ENCODE peak calls at places on chromosomes 2 and 18, in six cellular contexts. V is activated CD4-positive, alpha-beta T cell treated with anti-CD3 and anti-CD28 coated beads for 24 hours; R is mesendoderm; D is activated T-cell treated with anti-CD3 and anti-CD28 coated beads, Interleukin-2, amount 50 U/mL, for 24 hours; S is mesenchymal stem cell; M is EH. B is an unnamed sample.
A peak's percentile ranks its signal among the peaks of the same experiment; 100 is the strongest.

GRCh38 chr18:48781041-48781989 is 169.4 kb downstream of the SMAD7 start:
- DNase-seq in M (peak; percentile 73), R (peak; percentile 80), D (no peak), V (no peak), S (peak; percentile 89), B (no peak)

GRCh38 chr2:233857511-233858118 is 3.3 kb upstream of the HJURP start:
- DNase-seq in R (peak; percentile 64), S (peak; percentile 18), D (peak; percentile 74), M (peak; percentile 37), V (peak; percentile 45), B (peak; percentile 51)

GRCh38 chr2:216692636-216693413 is 2.5 kb downstream of the IGFBP5 start:
- DNase-seq in V (peak; percentile 49), M (peak; percentile 72), D (peak; percentile 81), S (peak; percentile 85), R (peak; percentile 69), B (peak; percentile 70)

GRCh38 chr18:22471546-22472131 is 53.9 kb upstream of the CTAGE1 start:
- DNase-seq in D (no peak), V (no peak), M (peak; percentile 60), R (no peak), S (peak; percentile 71), B (no peak)

GRCh38 chr2:88739985-88740600 is 48.6 kb downstream of the RPIA start:
- DNase-seq in S (peak; percentile 71), M (peak; percentile 70), R (peak; percentile 85), V (peak; percentile 61), D (peak; percentile 76), B (peak; percentile 47)

GRCh38 chr2:127083819-127084503 is 23.0 kb downstream of the BIN1 start:
- DNase-seq in D (no peak), V (no peak), S (peak; percentile 93), M (peak; percentile 91), R (no peak), B (peak; percentile 86)

GRCh38 chr18:76006151-76006550 is 488.9 kb downstream of the ZNF516 start:
- DNase-seq in R (no peak), M (no peak), V (no peak), D (no peak), S (no peak), B (no peak)

GRCh38 chr2:230914886-230915285 is 10.2 kb downstream of the GPR55 start:
- DNase-seq in R (no peak), M (no peak), D (peak; percentile 29), V (no peak), S (no peak), B (no peak)

GRCh38 chr2:120251077-120251476 is 1.6 kb upstream of the RALB start:
- DNase-seq in R (no peak), S (no peak), D (no peak), V (no peak), M (no peak), B (no peak)

GRCh38 chr2:74474899-74475298 is 2.4 kb upstream of the MRPL53 start:
- DNase-seq in D (no peak), V (no peak), R (peak; percentile 39), M (no peak), S (no peak), B (no peak)

GRCh38 chr18:48127546-48128105 is 197.2 kb upstream of the SMAD2 start:
- DNase-seq in V (no peak), D (no peak), S (no peak), M (no peak), R (no peak), B (no peak)

GRCh38 chr2:133434962-133435668 is 133.1 kb downstream of the NCKAP5 start:
- DNase-seq in M (peak; percentile 85), S (no peak), D (no peak), R (peak; percentile 44), V (no peak), B (peak; percentile 9)

GRCh38 chr2:216535454-216535995 is 36.9 kb downstream of the RPL37A start:
- DNase-seq in M (peak; percentile 99), V (no peak), R (no peak), D (no peak), S (peak; percentile 94), B (peak; percentile 45)

GRCh38 chr2:135603543-135603942 is 72.3 kb downstream of the R3HDM1 start:
- DNase-seq in V (no peak), D (no peak), R (no peak), M (no peak), S (no peak), B (no peak)

GRCh38 chr2:186484062-186484735 is 1.9 kb upstream of the ZC3H15 start:
- DNase-seq in S (no peak), M (no peak), R (no peak), D (no peak), V (no peak), B (no peak)

GRCh38 chr18:59656488-59656887 is 40.7 kb downstream of the CCBE1 start:
- DNase-seq in S (no peak), R (no peak), D (no peak), V (no peak), M (no peak), B (no peak)

GRCh38 chr2:69046221-69046662 is 33.3 kb downstream of the ANTXR1 start:
- DNase-seq in S (peak; percentile 86), M (peak; percentile 88), R (peak; percentile 84), V (no peak), D (no peak), B (peak; percentile 42)

GRCh38 chr2:122564843-122565242 is 809.4 kb downstream of the TSN start:
- DNase-seq in R (no peak), S (no peak), M (no peak), D (no peak), V (no peak), B (no peak)

GRCh38 chr18:2881490-2882195 is 34.8 kb downstream of the EMILIN2 start:
- DNase-seq in S (no peak), R (no peak), M (peak; percentile 96), V (no peak), D (no peak), B (no peak)

GRCh38 chr2:179703702-179704101 is 157.7 kb downstream of the ZNF385B start:
- DNase-seq in R (no peak), V (no peak), M (no peak), D (no peak), S (no peak), B (no peak)

GRCh38 chr2:52776571-52776970 is 991.0 kb upstream of the CHAC2 start:
- DNase-seq in D (no peak), V (no peak), M (no peak), R (no peak), S (peak; percentile 12), B (no peak)

GRCh38 chr18:59715445-59715844 is 18.2 kb upstream of the CCBE1 start:
- DNase-seq in M (peak; percentile 50), V (no peak), S (peak; percentile 24), D (no peak), R (no peak), B (no peak)

GRCh38 chr2:54176577-54176976 is 61.2 kb downstream of the ACYP2 start:
- DNase-seq in D (no peak), S (peak; percentile 70), R (peak; percentile 76), V (no peak), M (peak; percentile 67), B (peak; percentile 5)

GRCh38 chr2:224849264-224849663 is 133.1 kb upstream of the CCDC195 start:
- DNase-seq in M (no peak), R (peak; percentile 33), V (no peak), D (no peak), S (no peak), B (no peak)

GRCh38 chr2:201070966-201071304 is 536 bp downstream of the HYCC2 start:
- DNase-seq in S (peak; percentile 42), M (peak; percentile 50), D (no peak), V (no peak), R (peak; percentile 40), B (no peak)

GRCh38 chr18:57931038-57931437 is 113.0 kb upstream of the NEDD4L start:
- DNase-seq in M (no peak), D (no peak), R (no peak), S (no peak), V (no peak), B (no peak)

GRCh38 chr2:172826522-172826921 is 90.9 kb downstream of the RAPGEF4 start:
- DNase-seq in R (no peak), S (no peak), D (no peak), M (peak; percentile 26), V (no peak), B (no peak)

GRCh38 chr2:23434721-23435121 is 49.7 kb downstream of the KLHL29 start:
- DNase-seq in S (peak; percentile 96), D (no peak), M (peak; percentile 60), V (no peak), R (peak; percentile 48), B (no peak)

GRCh38 chr18:10020176-10020575 is 106.4 kb downstream of the VAPA start:
- DNase-seq in S (peak; percentile 64), V (no peak), R (no peak), D (no peak), M (peak; percentile 54), B (no peak)

GRCh38 chr2:124112255-124112654 is 87.2 kb downstream of the CNTNAP5 start:
- DNase-seq in S (no peak), D (no peak), M (no peak), V (no peak), R (no peak), B (no peak)

GRCh38 chr2:239240480-239240881 is 160.3 kb downstream of the HDAC4 start:
- DNase-seq in R (no peak), D (no peak), M (peak; percentile 40), S (peak; percentile 16), V (no peak), B (no peak)

GRCh38 chr2:120350801-120351324 is 4.9 kb downstream of the INHBB start:
- DNase-seq in M (no peak), R (no peak), D (no peak), V (no peak), S (no peak), B (no peak)

GRCh38 chr2:68806511-68807109 is 64.6 kb downstream of the BMP10 start:
- DNase-seq in M (peak; percentile 59), S (peak; percentile 84), V (no peak), R (no peak), D (no peak), B (no peak)

GRCh38 chr2:241982711-241983570 is 113.4 kb downstream of the RTP5 start:
- DNase-seq in V (no peak), S (no peak), R (no peak), M (no peak), D (no peak), B (no peak)

GRCh38 chr2:215522237-215522636 is 86.4 kb upstream of the FN1 start:
- DNase-seq in V (no peak), M (peak; percentile 22), R (no peak), D (no peak), S (no peak), B (no peak)

GRCh38 chr2:227765788-227766187 is 20.1 kb downstream of the SCYGR8 start:
- DNase-seq in S (no peak), V (no peak), D (no peak), M (no peak), R (no peak), B (no peak)

GRCh38 chr18:44599409-44599808 is 81.3 kb upstream of the SETBP1 start:
- DNase-seq in M (peak; percentile 56), V (no peak), R (peak; percentile 23), D (no peak), S (no peak), B (no peak)

GRCh38 chr2:73986085-73986680 is 1.5 kb downstream of the TET3 start:
- DNase-seq in M (no peak), V (no peak), S (no peak), D (peak; percentile 62), R (no peak), B (no peak)

GRCh38 chr2:11123856-11124759 is 31.2 kb upstream of the SLC66A3 start:
- DNase-seq in D (peak; percentile 85), V (peak; percentile 59), M (peak; percentile 54), S (peak; percentile 40), R (peak; percentile 69), B (peak; percentile 67)

B was measured in H54.